ENCODE peak calls at places on chromosome 14, in ten cellular contexts. F is astrocyte of the spinal cord; V is adrenal gland; I is activated CD8-positive, alpha-beta memory T cell treated with anti-CD3 and anti-CD28 coated beads for 48 hours; P is non-pigmented ciliary epithelial cell; Q is LoVo; O is stimulated activated CD4-positive, alpha-beta T cell treated with anti-CD3 and anti-CD28 coated beads, Interleukin-1b, Interleukin-23, amount 100 ng/mL, for 1 hour; Y is SHP77 treated with DMSO at 0.1 percent for 48 hours; B is HS-27A; M is suprapubic skin. N is an unnamed sample.

GRCh38 chr14:85273099-85273677 is 256.8 kb upstream of the FLRT2 start:
- DNase-seq in F (no peak), V (no peak), I (no peak), P (no peak), Q (no peak), O (no peak), Y (no peak), B (no peak), M (no peak), N (no peak)

GRCh38 chr14:100062602-100063001 is 2.6 kb upstream of the EVL start:
- DNase-seq in F (no peak), V (no peak), I (no peak), P (no peak), Q (no peak), O (no peak), Y (no peak), B (no peak), M (no peak), N (no peak)

GRCh38 chr14:54486685-54487084 is 2.1 kb downstream of the GMFB start:
- DNase-seq in F (no peak), V (no peak), I (no peak), P (no peak), Q (no peak), O (no peak), Y (no peak), B (no peak), M (no peak), N (no peak)

GRCh38 chr14:50001146-50001998 is 108.5 kb downstream of the ARF6 start:
- DNase-seq in F (peak; percentile 88), V (no peak), I (peak; percentile 58), P (no peak), Q (peak; percentile 74), O (peak; percentile 34), Y (no peak), B (peak; percentile 89), M (peak; percentile 84), N (peak; percentile 72)

GRCh38 chr14:92861856-92862807 is 60.8 kb upstream of the CHGA start:
- DNase-seq in F (no peak), V (no peak), I (no peak), P (no peak), Q (no peak), O (no peak), Y (no peak), B (no peak), M (no peak), N (no peak)

GRCh38 chr14:59148334-59148900 is 40.0 kb upstream of the DAAM1 start:
- DNase-seq in F (no peak), V (no peak), I (no peak), P (no peak), Q (no peak), O (no peak), Y (no peak), B (no peak), M (no peak), N (no peak)

GRCh38 chr14:104726600-104727451 is 2.8 kb downstream of the ADSS1 start:
- DNase-seq in F (no peak), V (no peak), I (no peak), P (no peak), Q (no peak), O (no peak), Y (peak; percentile 13), B (no peak), M (no peak), N (no peak)

GRCh38 chr14:74619672-74620131 is 7.7 kb upstream of the LTBP2 start:
- DNase-seq in F (peak; percentile 98), V (peak; percentile 66), I (no peak), P (peak; percentile 97), Q (peak; percentile 30), O (no peak), Y (no peak), B (peak; percentile 94), M (no peak), N (no peak)

GRCh38 chr14:34368971-34369665 is 92.9 kb downstream of the SPTSSA start:
- DNase-seq in F (no peak), V (no peak), I (no peak), P (no peak), Q (no peak), O (no peak), Y (no peak), B (no peak), M (no peak), N (no peak)

GRCh38 chr14:35742448-35742847 is 66.6 kb downstream of the RALGAPA1 start:
- DNase-seq in F (no peak), V (no peak), I (no peak), P (no peak), Q (no peak), O (no peak), Y (no peak), B (no peak), M (no peak), N (no peak)

GRCh38 chr14:62409909-62410308 is 635.3 kb downstream of the KCNH5 start:
- DNase-seq in F (peak; percentile 65), V (no peak), I (no peak), P (peak; percentile 28), Q (no peak), O (no peak), Y (no peak), B (no peak), M (no peak), N (no peak)

GRCh38 chr14:60079723-60080122 is 12.0 kb upstream of the PCNX4 start:
- DNase-seq in F (no peak), V (no peak), I (no peak), P (no peak), Q (no peak), O (no peak), Y (no peak), B (no peak), M (no peak), N (no peak)

GRCh38 chr14:88542857-88543795 is 11.7 kb downstream of the PTPN21 start:
- DNase-seq in F (no peak), V (no peak), I (no peak), P (no peak), Q (peak; percentile 68), O (no peak), Y (no peak), B (no peak), M (no peak), N (no peak)

N was measured in effector memory CD4-positive, alpha-beta T cell.